ENCODE peak calls at places on chromosomes 11 and 22, in five cellular contexts. One of them, this sample, is unnamed.

GRCh38 chr11:31958086-31958735 is 132.7 kb upstream of the RCN1 start:
- DNase-seq in HCT116: peak; percentile 40
- DNase-seq in colonic mucosa: peak; percentile 62
- DNase-seq in mammary epithelial cell: peak; percentile 37
- DNase-seq in fibroblast of lung: peak; percentile 43
- DNase-seq in this sample: peak; percentile 51

GRCh38 chr11:67434395-67434881 is 3.0 kb downstream of the PTPRCAP start:
- DNase-seq in HCT116: no peak
- DNase-seq in colonic mucosa: no peak
- DNase-seq in mammary epithelial cell: no peak
- DNase-seq in fibroblast of lung: no peak
- DNase-seq in this sample: no peak

GRCh38 chr11:110337570-110338193 is 41.3 kb upstream of the RDX start:
- DNase-seq in HCT116: peak; percentile 76
- DNase-seq in colonic mucosa: no peak
- DNase-seq in mammary epithelial cell: peak; percentile 76
- DNase-seq in fibroblast of lung: peak; percentile 38
- DNase-seq in this sample: no peak

GRCh38 chr11:68312780-68313573 is 586 bp downstream of the LRP5 start:
- DNase-seq in HCT116: no peak
- DNase-seq in colonic mucosa: no peak
- DNase-seq in mammary epithelial cell: no peak
- DNase-seq in fibroblast of lung: peak; percentile 27
- DNase-seq in this sample: peak; percentile 59

GRCh38 chr11:81071641-81072040 is 1630.8 kb upstream of the TENM4 start:
- DNase-seq in HCT116: no peak
- DNase-seq in colonic mucosa: no peak
- DNase-seq in mammary epithelial cell: peak; percentile 29
- DNase-seq in fibroblast of lung: no peak
- DNase-seq in this sample: no peak

GRCh38 chr11:62458212-62459002 is 39.6 kb downstream of the SCGB1A1 start:
- DNase-seq in HCT116: no peak
- DNase-seq in colonic mucosa: no peak
- DNase-seq in mammary epithelial cell: no peak
- DNase-seq in fibroblast of lung: no peak
- DNase-seq in this sample: peak; percentile 15

GRCh38 chr11:89405629-89406028 is 85.5 kb downstream of the NOX4 start:
- DNase-seq in HCT116: peak; percentile 6
- DNase-seq in colonic mucosa: no peak
- DNase-seq in mammary epithelial cell: peak; percentile 26
- DNase-seq in fibroblast of lung: no peak
- DNase-seq in this sample: peak; percentile 40

GRCh38 chr11:120221115-120221752 is 10.4 kb downstream of the OAF start:
- DNase-seq in HCT116: no peak
- DNase-seq in colonic mucosa: peak; percentile 83
- DNase-seq in mammary epithelial cell: no peak
- DNase-seq in fibroblast of lung: no peak
- DNase-seq in this sample: no peak

GRCh38 chr11:65278351-65278750 is 16.6 kb downstream of the POLA2 start:
- DNase-seq in HCT116: no peak
- DNase-seq in colonic mucosa: no peak
- DNase-seq in mammary epithelial cell: no peak
- DNase-seq in fibroblast of lung: peak; percentile 68
- DNase-seq in this sample: peak; percentile 40

GRCh38 chr22:45996241-45997076 is 19.5 kb upstream of the WNT7B start:
- DNase-seq in HCT116: no peak
- DNase-seq in colonic mucosa: no peak
- DNase-seq in mammary epithelial cell: no peak
- DNase-seq in fibroblast of lung: peak; percentile 80
- DNase-seq in this sample: peak; percentile 59

GRCh38 chr22:30535182-30535581 is 11.4 kb downstream of the SEC14L6 start:
- DNase-seq in HCT116: no peak
- DNase-seq in colonic mucosa: no peak
- DNase-seq in mammary epithelial cell: no peak
- DNase-seq in fibroblast of lung: no peak
- DNase-seq in this sample: no peak

GRCh38 chr11:75582935-75583709 is 21.1 kb downstream of the SERPINH1 start:
- DNase-seq in HCT116: no peak
- DNase-seq in colonic mucosa: peak; percentile 44
- DNase-seq in mammary epithelial cell: no peak
- DNase-seq in fibroblast of lung: peak; percentile 77
- DNase-seq in this sample: peak; percentile 95

GRCh38 chr11:113991718-113992458 is 17.0 kb downstream of the HTR3A start:
- DNase-seq in HCT116: no peak
- DNase-seq in colonic mucosa: no peak
- DNase-seq in mammary epithelial cell: no peak
- DNase-seq in fibroblast of lung: no peak
- DNase-seq in this sample: no peak

GRCh38 chr11:102456381-102456780 is 3.8 kb upstream of the TMEM123 start:
- DNase-seq in HCT116: no peak
- DNase-seq in colonic mucosa: no peak
- DNase-seq in mammary epithelial cell: peak; percentile 48
- DNase-seq in fibroblast of lung: no peak
- DNase-seq in this sample: no peak
- H3K4me1 ChIP-seq in HCT116: peaks cover 45% of the 10 kb centered on the region
- H3K4me1 ChIP-seq in colonic mucosa: no peaks in the 10 kb centered on the region
- H3K4me1 ChIP-seq in mammary epithelial cell: peaks cover 29% of the 10 kb centered on the region
- H3K4me1 ChIP-seq in fibroblast of lung: peaks cover 4% of the 10 kb centered on the region
- H3K4me1 ChIP-seq in this sample: peaks cover 9% of the 10 kb centered on the region

GRCh38 chr11:63909621-63910506 is 7.1 kb downstream of the RCOR2 start:
- DNase-seq in HCT116: no peak
- DNase-seq in colonic mucosa: no peak
- DNase-seq in mammary epithelial cell: no peak
- DNase-seq in fibroblast of lung: no peak
- DNase-seq in this sample: no peak

GRCh38 chr11:63912678-63913077 is 4.3 kb downstream of the RCOR2 start:
- DNase-seq in HCT116: no peak
- DNase-seq in colonic mucosa: no peak
- DNase-seq in mammary epithelial cell: no peak
- DNase-seq in fibroblast of lung: no peak
- DNase-seq in this sample: no peak

GRCh38 chr11:63910605-63911195 is 6.3 kb downstream of the RCOR2 start:
- DNase-seq in HCT116: no peak
- DNase-seq in colonic mucosa: no peak
- DNase-seq in mammary epithelial cell: no peak
- DNase-seq in fibroblast of lung: no peak
- DNase-seq in this sample: no peak

GRCh38 chr11:63911440-63911839 is 5.5 kb downstream of the RCOR2 start:
- DNase-seq in HCT116: no peak
- DNase-seq in colonic mucosa: no peak
- DNase-seq in mammary epithelial cell: no peak
- DNase-seq in fibroblast of lung: no peak
- DNase-seq in this sample: no peak

DNA sequence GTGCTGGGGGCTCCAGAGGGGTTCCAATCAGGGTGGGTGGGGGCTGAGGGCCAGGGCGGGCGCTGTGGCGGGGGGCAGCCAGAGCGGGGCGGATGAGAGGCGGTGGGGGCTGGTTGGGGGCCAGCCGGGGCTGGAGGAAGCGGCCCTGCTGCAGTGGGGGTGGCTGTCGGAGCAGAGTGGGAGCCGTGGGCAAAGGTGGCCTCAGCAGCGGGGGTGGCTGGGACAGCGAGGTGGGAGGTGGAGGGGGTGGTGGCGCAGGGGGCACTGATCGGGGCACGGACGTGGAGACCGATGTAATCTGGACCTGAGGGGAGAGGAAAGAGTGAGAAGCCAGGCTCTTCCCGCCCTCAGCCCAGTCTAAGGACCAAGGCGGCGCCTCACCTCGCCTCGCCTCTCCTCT is 5.1 kb downstream of the RCOR2 start:
- DNase-seq in HCT116: no peak
- DNase-seq in colonic mucosa: no peak
- DNase-seq in mammary epithelial cell: no peak
- DNase-seq in fibroblast of lung: no peak
- DNase-seq in this sample: no peak
- H3K9ac ChIP-seq in HCT116: no peak overlapping the region
- H3K9ac ChIP-seq in colonic mucosa: no peak overlapping the region
- H3K9ac ChIP-seq in mammary epithelial cell: no peak overlapping the region
- H3K9ac ChIP-seq in fibroblast of lung: no peak overlapping the region
- H3K9ac ChIP-seq in this sample: no peak overlapping the region

GRCh38 chr11:4454031-4454430 is 4.9 kb downstream of the OR52K2 start:
- DNase-seq in HCT116: no peak
- DNase-seq in colonic mucosa: no peak
- DNase-seq in mammary epithelial cell: peak; percentile 52
- DNase-seq in fibroblast of lung: no peak
- DNase-seq in this sample: no peak

GRCh38 chr11:4455439-4455838 is 6.3 kb downstream of the OR52K2 start:
- DNase-seq in HCT116: no peak
- DNase-seq in colonic mucosa: no peak
- DNase-seq in mammary epithelial cell: no peak
- DNase-seq in fibroblast of lung: no peak
- DNase-seq in this sample: no peak

GRCh38 chr11:4448995-4449394 is at the start of gene OR52K2:
- DNase-seq in HCT116: no peak
- DNase-seq in colonic mucosa: no peak
- DNase-seq in mammary epithelial cell: no peak
- DNase-seq in fibroblast of lung: no peak
- DNase-seq in this sample: no peak

DNA sequence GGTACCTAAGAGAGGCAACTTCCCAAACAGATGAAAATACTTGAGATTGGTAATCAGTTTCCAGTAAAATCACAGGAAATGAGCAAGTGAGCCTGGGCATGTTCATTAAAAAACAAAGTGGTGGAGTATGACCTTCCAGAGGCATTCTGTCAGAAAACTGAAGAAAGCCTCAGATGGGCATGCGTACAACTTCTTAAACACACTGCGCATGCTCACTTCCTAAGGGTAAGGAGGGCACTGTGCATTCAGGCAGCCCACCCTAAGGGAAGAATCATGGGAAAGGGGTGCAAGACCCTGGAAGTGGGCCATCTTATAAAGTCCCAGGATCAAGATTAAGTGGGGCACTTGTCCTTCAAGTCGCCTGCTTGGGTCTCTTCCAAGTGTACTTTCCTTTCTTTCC is 4.0 kb downstream of the OR52K2 start:
- DNase-seq in HCT116: no peak
- DNase-seq in colonic mucosa: no peak
- DNase-seq in mammary epithelial cell: no peak
- DNase-seq in fibroblast of lung: no peak
- DNase-seq in this sample: no peak
- H3K4me1 ChIP-seq in HCT116: no peaks in the 10 kb centered on the region
- H3K4me1 ChIP-seq in colonic mucosa: no peaks in the 10 kb centered on the region
- H3K4me1 ChIP-seq in mammary epithelial cell: peaks cover 4% of the 10 kb centered on the region
- H3K4me1 ChIP-seq in fibroblast of lung: no peaks in the 10 kb centered on the region
- H3K4me1 ChIP-seq in this sample: no peaks in the 10 kb centered on the region

DNA sequence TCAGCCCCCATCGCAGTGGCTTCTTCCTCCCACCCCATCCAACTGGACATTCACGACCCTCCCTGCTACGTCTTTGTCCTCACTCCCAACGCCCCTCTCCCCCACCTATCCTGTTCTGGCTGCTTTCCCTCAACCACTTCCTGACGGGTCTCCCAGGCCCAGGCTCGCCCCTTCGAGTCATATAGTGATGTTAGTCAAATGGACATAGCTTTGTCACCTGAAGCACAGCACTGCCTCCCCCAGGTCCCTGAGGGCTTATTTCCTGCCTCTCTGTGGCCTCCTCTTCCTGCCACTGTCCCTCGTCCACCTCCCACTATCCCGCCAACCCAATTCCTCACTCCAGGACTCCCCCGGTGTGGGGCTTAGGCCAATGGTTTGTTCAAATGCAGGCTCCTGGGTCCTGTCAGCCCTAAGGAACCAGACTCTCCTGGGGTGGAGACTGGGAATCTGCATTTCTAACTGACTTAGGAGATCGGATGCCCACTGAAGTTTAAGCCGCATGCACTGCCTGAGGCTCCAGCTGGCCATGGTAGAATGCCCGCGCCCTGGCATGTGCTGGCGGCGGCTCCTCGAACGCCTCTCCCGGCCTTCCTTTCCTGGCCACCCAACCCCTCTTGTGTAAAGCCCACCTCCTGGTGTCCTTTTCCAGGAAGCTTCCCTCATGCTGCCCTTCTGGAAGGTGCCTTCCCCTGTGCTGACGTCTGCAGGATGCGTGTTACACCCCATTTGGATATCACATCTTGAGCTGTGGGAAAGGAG is 18.3 kb downstream of the SUN2 start:
- DNase-seq in HCT116: no peak
- DNase-seq in colonic mucosa: no peak
- DNase-seq in mammary epithelial cell: peak; percentile 45
- DNase-seq in fibroblast of lung: no peak
- DNase-seq in this sample: no peak
- H3K9ac ChIP-seq in HCT116: no peak overlapping the region
- H3K9ac ChIP-seq in colonic mucosa: no peak overlapping the region
- H3K9ac ChIP-seq in mammary epithelial cell: no peak overlapping the region
- H3K9ac ChIP-seq in fibroblast of lung: no peak overlapping the region
- H3K9ac ChIP-seq in this sample: no peak overlapping the region

DNA sequence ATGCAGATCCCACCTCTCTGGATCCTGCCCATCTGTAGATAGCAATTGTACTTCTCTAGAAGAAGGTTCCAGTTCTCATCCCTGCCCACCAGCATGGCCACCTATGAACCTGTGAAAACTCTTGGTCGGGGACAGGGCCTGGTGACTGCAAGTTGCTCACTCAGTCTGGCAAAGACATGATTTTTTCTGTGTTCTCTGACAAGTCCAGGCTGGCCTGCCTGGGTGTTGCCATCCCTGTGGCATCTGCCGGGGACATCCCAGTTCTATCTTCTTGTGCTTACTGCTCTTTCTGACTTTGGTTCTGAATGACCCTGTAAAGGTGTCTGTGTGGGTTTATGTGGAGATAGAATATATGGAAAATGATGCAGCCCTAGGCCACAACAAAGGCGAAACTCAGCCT is 545.8 kb downstream of the INSC start:
- DNase-seq in HCT116: no peak
- DNase-seq in colonic mucosa: peak; percentile 7
- DNase-seq in mammary epithelial cell: peak; percentile 59
- DNase-seq in fibroblast of lung: no peak
- DNase-seq in this sample: no peak
- H3K4me1 ChIP-seq in HCT116: no peaks in the 10 kb centered on the region
- H3K4me1 ChIP-seq in colonic mucosa: no peaks in the 10 kb centered on the region
- H3K4me1 ChIP-seq in mammary epithelial cell: no peaks in the 10 kb centered on the region
- H3K4me1 ChIP-seq in fibroblast of lung: no peaks in the 10 kb centered on the region
- H3K4me1 ChIP-seq in this sample: peaks cover 15% of the 10 kb centered on the region

GRCh38 chr11:86184728-86185127 is 59.8 kb upstream of the EED start:
- DNase-seq in HCT116: no peak
- DNase-seq in colonic mucosa: no peak
- DNase-seq in mammary epithelial cell: no peak
- DNase-seq in fibroblast of lung: no peak
- DNase-seq in this sample: no peak
- H3K9ac ChIP-seq in HCT116: no peak overlapping the region
- H3K9ac ChIP-seq in colonic mucosa: no peak overlapping the region
- H3K9ac ChIP-seq in mammary epithelial cell: no peak overlapping the region
- H3K9ac ChIP-seq in fibroblast of lung: no peak overlapping the region
- H3K9ac ChIP-seq in this sample: no peak overlapping the region

DNA sequence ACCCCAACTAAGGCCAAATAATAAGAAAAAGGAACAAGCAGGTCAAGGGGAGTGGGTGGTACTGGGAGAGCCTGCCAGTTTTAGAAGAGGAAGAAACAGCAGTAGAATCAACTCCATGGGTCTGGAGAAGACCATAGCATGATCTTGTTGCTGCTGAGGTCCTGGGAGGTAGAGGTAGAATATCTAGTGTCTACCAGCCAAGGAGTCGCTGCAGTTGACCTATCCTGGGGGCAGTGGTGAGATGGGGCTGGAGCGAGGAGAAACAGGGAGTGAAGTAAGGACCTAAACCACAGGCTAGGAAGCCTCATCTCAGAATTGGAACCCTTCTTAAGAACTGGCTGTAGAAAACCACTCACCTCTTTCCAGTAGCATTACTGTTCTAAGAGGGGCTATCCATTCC is 8.0 kb downstream of the ROBO4 start:
- DNase-seq in HCT116: no peak
- DNase-seq in colonic mucosa: no peak
- DNase-seq in mammary epithelial cell: no peak
- DNase-seq in fibroblast of lung: no peak
- DNase-seq in this sample: no peak
- H3K4me1 ChIP-seq in HCT116: no peaks in the 10 kb centered on the region
- H3K4me1 ChIP-seq in colonic mucosa: no peaks in the 10 kb centered on the region
- H3K4me1 ChIP-seq in mammary epithelial cell: peaks cover 2% of the 10 kb centered on the region
- H3K4me1 ChIP-seq in fibroblast of lung: peaks cover 3% of the 10 kb centered on the region
- H3K4me1 ChIP-seq in this sample: peaks cover 23% of the 10 kb centered on the region

This sample was measured in adipocyte.